ENCODE peak calls at places on chromosome X, in four cellular contexts. P, L, J and Q are unnamed samples.

GRCh38 chrX:97314348-97314747 is 430.6 kb downstream of the RPA4 start:
- DNase-seq in L (no peak), J (no peak), P (no peak), Q (no peak)

GRCh38 chrX:129823115-129823514 is 20.6 kb downstream of the ZDHHC9 start:
- DNase-seq in J (peak), P (no peak), L (peak), Q (peak)

GRCh38 chrX:78595901-78596502 is 63.1 kb downstream of the RTL3 start:
- DNase-seq in L (peak), P (no peak), J (no peak), Q (peak)

GRCh38 chrX:48580662-48581061 is 6.4 kb downstream of the RBM3 start:
- DNase-seq in P (no peak), L (no peak), J (no peak), Q (no peak)

GRCh38 chrX:65677954-65678469 is 10.6 kb downstream of the MSN start:
- DNase-seq in L (no peak), J (peak), P (peak), Q (no peak)

GRCh38 chrX:57172544-57172943 is 35.3 kb upstream of the SPIN2A start:
- DNase-seq in P (no peak), J (no peak), L (no peak), Q (no peak)

GRCh38 chrX:20352935-20353336 is 86.2 kb upstream of the RPS6KA3 start:
- DNase-seq in P (no peak), L (no peak), J (no peak), Q (no peak)

GRCh38 chrX:50852524-50852923 is 38.5 kb upstream of the SHROOM4 start:
- DNase-seq in J (no peak), L (no peak), P (no peak), Q (no peak)

GRCh38 chrX:100830547-100830946 is 10.4 kb downstream of the CSTF2 start:
- DNase-seq in J (no peak), L (no peak), P (no peak), Q (no peak)

GRCh38 chrX:16484338-16484737 is 165.6 kb upstream of the S100G start:
- DNase-seq in J (peak), P (peak), L (no peak), Q (no peak)

GRCh38 chrX:39985116-39985515 is 112.6 kb downstream of the BCOR start:
- DNase-seq in L (no peak), J (no peak), P (no peak), Q (no peak)

GRCh38 chrX:17968367-17968766 is 107.3 kb upstream of the RAI2 start:
- DNase-seq in L (no peak), J (no peak), P (no peak), Q (no peak)

GRCh38 chrX:110003167-110004156 is 548 bp downstream of the TMEM164 start:
- DNase-seq in P (no peak), L (peak), J (no peak), Q (peak)

GRCh38 chrX:64739792-64740378 is 236.4 kb downstream of the ZC4H2 start:
- DNase-seq in P (no peak), J (no peak), L (no peak), Q (no peak)

GRCh38 chrX:110004210-110004609 is 1.3 kb downstream of the TMEM164 start:
- DNase-seq in P (no peak), J (no peak), L (peak), Q (no peak)

GRCh38 chrX:120309873-120310730 is 1.2 kb downstream of the TMEM255A start:
- DNase-seq in P (no peak), L (no peak), J (no peak), Q (no peak)

GRCh38 chrX:51496501-51497291 is at the start of gene NUDT11:
- DNase-seq in L (no peak), J (peak), P (no peak), Q (no peak)

GRCh38 chrX:104310084-104310483 is 55.4 kb upstream of the ESX1 start:
- DNase-seq in J (peak), L (peak), P (no peak), Q (no peak)

GRCh38 chrX:1392376-1393130 is 640 bp upstream of the SLC25A6 start:
- DNase-seq in L (peak), P (no peak), J (peak), Q (no peak)

GRCh38 chrX:128464091-128464490 is 411.9 kb upstream of the ACTRT1 start:
- DNase-seq in J (no peak), L (no peak), P (no peak), Q (no peak)

GRCh38 chrX:11196476-11196875 is 85.3 kb downstream of the HCCS start:
- DNase-seq in L (no peak), P (no peak), J (no peak), Q (no peak)

GRCh38 chrX:42535233-42535632 is 242.7 kb downstream of the PPP1R2C start:
- DNase-seq in P (no peak), J (no peak), L (no peak), Q (no peak)

GRCh38 chrX:23803931-23804381 is 21.0 kb downstream of the SAT1 start:
- DNase-seq in L (no peak), P (no peak), J (peak), Q (no peak)

GRCh38 chrX:20445109-20445508 is 178.4 kb upstream of the RPS6KA3 start:
- DNase-seq in J (no peak), L (no peak), P (no peak), Q (no peak)

GRCh38 chrX:135973025-135973547 is 702 bp downstream of the MMGT1 start:
- DNase-seq in L (no peak), P (no peak), J (peak), Q (no peak)

GRCh38 chrX:110563276-110563675 is 204.6 kb downstream of the RTL9 start:
- DNase-seq in P (no peak), J (no peak), L (no peak), Q (no peak)

GRCh38 chrX:1521459-1521956 is 15.5 kb downstream of the P2RY8 start:
- DNase-seq in P (no peak), J (no peak), L (peak), Q (peak)

GRCh38 chrX:19747672-19748610 is 139.5 kb downstream of the SH3KBP1 start:
- DNase-seq in P (no peak), J (no peak), L (peak), Q (peak)

GRCh38 chrX:13899607-13900006 is 82.7 kb upstream of the GPM6B start:
- DNase-seq in P (no peak), L (no peak), J (peak), Q (no peak)

GRCh38 chrX:148416931-148417330 is 83.5 kb upstream of the AFF2 start:
- DNase-seq in J (no peak), P (no peak), L (no peak), Q (no peak)

GRCh38 chrX:40173662-40174593 is 76.2 kb upstream of the BCOR start:
- DNase-seq in L (no peak), P (peak), J (no peak), Q (peak)

GRCh38 chrX:10416424-10416823 is 204.0 kb downstream of the MID1 start:
- DNase-seq in J (no peak), P (no peak), L (no peak), Q (no peak)

GRCh38 chrX:389021-389441 is 2.3 kb upstream of the PPP2R3B start:
- DNase-seq in P (no peak), L (no peak), J (no peak), Q (no peak)

GRCh38 chrX:38804481-38805293 is 3.4 kb downstream of the MID1IP1 start:
- DNase-seq in P (no peak), L (no peak), J (no peak), Q (peak)

GRCh38 chrX:41421071-41421729 is 25.9 kb upstream of the NYX start:
- DNase-seq in P (no peak), L (no peak), J (no peak), Q (peak)
- H3K4me2 ChIP-seq in P (no peak), L (no peak), J (no peak), Q (no peak)

DNA sequence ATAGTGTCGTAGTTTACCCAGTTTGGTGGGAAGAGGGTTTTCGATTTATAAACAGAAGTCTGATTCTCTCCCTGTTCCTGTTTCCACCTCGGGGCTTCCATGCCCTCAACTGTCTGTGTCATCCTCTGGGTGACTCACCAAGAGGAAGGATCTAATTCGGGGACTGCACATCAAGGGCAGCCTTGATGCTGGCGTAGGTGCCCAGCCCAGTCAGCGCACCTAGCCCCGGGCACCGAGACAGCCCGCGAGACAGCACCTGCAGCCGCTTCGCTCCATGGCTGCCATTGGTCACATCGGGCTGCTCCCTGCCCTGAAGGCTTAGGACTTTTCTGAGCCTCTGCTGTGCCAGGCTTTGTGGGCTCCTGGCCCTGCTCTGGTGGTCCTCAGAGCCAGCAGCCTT is 7.8 kb downstream of the ABCD1 start:
- DNase-seq in J (no peak), P (no peak), L (no peak), Q (no peak)
- H3K4me2 ChIP-seq in J (no peak), P (peak), L (no peak), Q (no peak)

GRCh38 chrX:139542652-139543051 is 12.1 kb downstream of the F9 start:
- DNase-seq in L (no peak), P (no peak), J (no peak), Q (no peak)

GRCh38 chrX:139543920-139544319 is 13.4 kb downstream of the F9 start:
- DNase-seq in L (no peak), J (no peak), P (no peak), Q (no peak)

GRCh38 chrX:139538907-139539593 is 8.5 kb downstream of the F9 start:
- DNase-seq in P (no peak), J (no peak), L (no peak), Q (no peak)

GRCh38 chrX:139544591-139544990 is 14.1 kb downstream of the F9 start:
- DNase-seq in P (no peak), J (no peak), L (no peak), Q (no peak)
- H3K4me2 ChIP-seq in P (no peak), J (no peak), L (no peak), Q (no peak)

GRCh38 chrX:71098951-71099506 is 3.4 kb downstream of the FOXO4 start:
- DNase-seq in J (no peak), L (no peak), P (no peak), Q (no peak)

GRCh38 chrX:71095971-71096701 is 485 bp downstream of the FOXO4 start:
- DNase-seq in P (peak), L (no peak), J (peak), Q (no peak)

GRCh38 chrX:71099736-71100135 is 4.1 kb downstream of the FOXO4 start:
- DNase-seq in P (no peak), L (no peak), J (no peak), Q (no peak)

GRCh38 chrX:71096702-71097032 is 1.0 kb downstream of the FOXO4 start:
- DNase-seq in P (no peak), L (no peak), J (no peak), Q (no peak)

GRCh38 chrX:71098302-71098701 is 2.7 kb downstream of the FOXO4 start:
- DNase-seq in P (peak), J (peak), L (peak), Q (peak)
- H3K4me2 ChIP-seq in P (no peak), J (no peak), L (no peak), Q (peak)

DNA sequence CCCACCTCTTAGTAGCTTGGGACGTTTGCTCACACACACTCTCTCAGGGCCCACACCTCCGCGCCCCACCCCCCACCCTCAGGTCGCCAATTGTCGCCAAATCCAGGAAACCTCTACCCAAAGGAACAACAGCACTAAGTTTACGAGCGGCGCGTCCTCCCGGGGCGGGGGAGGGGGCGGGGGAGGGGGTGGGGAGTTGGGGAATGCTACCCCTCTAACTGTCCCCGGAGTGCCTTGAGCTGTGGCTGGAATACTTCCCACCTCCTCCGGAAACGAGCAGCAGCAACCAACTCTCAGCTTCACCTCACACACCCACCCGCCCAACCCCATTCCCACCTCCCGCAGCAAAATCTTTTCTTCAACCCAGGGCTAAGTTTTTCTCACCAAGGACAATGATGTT is 135.6 kb upstream of the ZIC3 start:
- DNase-seq in L (no peak), J (no peak), P (no peak), Q (no peak)
- H3K4me2 ChIP-seq in L (no peak), J (no peak), P (no peak), Q (no peak)

GRCh38 chrX:134161162-134161561 is 75.8 kb upstream of the CCDC160 start:
- DNase-seq in J (no peak), P (no peak), L (peak), Q (no peak)

GRCh38 chrX:134167804-134168203 is 69.2 kb upstream of the CCDC160 start:
- DNase-seq in L (no peak), J (no peak), P (no peak), Q (no peak)

GRCh38 chrX:134162032-134162431 is 75.0 kb upstream of the CCDC160 start:
- DNase-seq in J (no peak), P (no peak), L (no peak), Q (no peak)

GRCh38 chrX:134158821-134159512 is 78.0 kb upstream of the CCDC160 start:
- DNase-seq in P (no peak), L (no peak), J (no peak), Q (no peak)

GRCh38 chrX:134163836-134164235 is 73.1 kb upstream of the CCDC160 start:
- DNase-seq in P (no peak), L (no peak), J (no peak), Q (no peak)
- H3K4me2 ChIP-seq in P (no peak), L (no peak), J (no peak), Q (no peak)

GRCh38 chrX:46255066-46255465 is 290.2 kb downstream of the ZNF674 start:
- DNase-seq in J (no peak), P (no peak), L (no peak), Q (no peak)

GRCh38 chrX:46256875-46257274 is 288.3 kb downstream of the ZNF674 start:
- DNase-seq in J (no peak), L (no peak), P (no peak), Q (no peak)

GRCh38 chrX:46258356-46258755 is 286.9 kb downstream of the ZNF674 start:
- DNase-seq in L (no peak), P (no peak), J (no peak), Q (no peak)

GRCh38 chrX:46254623-46255022 is 290.6 kb downstream of the ZNF674 start:
- DNase-seq in L (no peak), P (no peak), J (no peak), Q (no peak)

GRCh38 chrX:46257451-46257879 is 287.8 kb downstream of the ZNF674 start:
- DNase-seq in L (no peak), J (no peak), P (no peak), Q (no peak)
- H3K4me2 ChIP-seq in L (no peak), J (no peak), P (no peak), Q (no peak)